ENCODE peak calls at places on chromosomes 5 and 9, in seven cellular contexts. U is BE2C; F is GM20000; R is psoas muscle; X is Jurkat, Clone E6-1; O is anterior cingulate cortex; Z is NT2/D1. V is an unnamed sample.

GRCh38 chr5:172733974-172734346 is 37.0 kb downstream of the DUSP1 start:
- DNase-seq in Z (no peak), F (no peak), R (no peak), U (no peak), O (no peak), X (no peak), V (no peak)

GRCh38 chr5:110115485-110115884 is 425.8 kb downstream of the MAN2A1 start:
- DNase-seq in Z (no peak), R (no peak), X (no peak), O (no peak), U (no peak), F (no peak), V (no peak)

GRCh38 chr5:180315762-180316212 is 23.9 kb upstream of the MAPK9 start:
- DNase-seq in O (peak; percentile 18), R (peak; percentile 67), X (peak; percentile 36), Z (no peak), U (peak; percentile 74), F (peak; percentile 82), V (peak; percentile 70)

GRCh38 chr9:14910178-14910805 is at the start of gene FREM1:
- DNase-seq in X (no peak), U (peak; percentile 63), Z (peak; percentile 46), F (no peak), R (peak; percentile 41), O (no peak), V (no peak)

GRCh38 chr5:85148701-85149100 is 764.0 kb upstream of the EDIL3 start:
- DNase-seq in Z (no peak), U (no peak), R (no peak), X (no peak), F (no peak), O (no peak), V (no peak)

GRCh38 chr9:110031511-110032173 is 176.3 kb downstream of the C9orf152 start:
- DNase-seq in U (no peak), R (no peak), F (no peak), O (no peak), X (no peak), Z (no peak), V (no peak)

GRCh38 chr5:177432143-177432904 is 5.8 kb downstream of the GRK6 start:
- DNase-seq in R (no peak), Z (no peak), O (no peak), F (no peak), X (no peak), U (peak; percentile 46), V (no peak)

GRCh38 chr5:41869150-41869738 is 981 bp downstream of the OXCT1 start:
- DNase-seq in O (peak; percentile 52), F (peak; percentile 21), Z (no peak), U (peak; percentile 46), R (peak; percentile 77), X (no peak), V (no peak)

GRCh38 chr5:73204302-73204701 is 31.3 kb downstream of the TMEM174 start:
- DNase-seq in O (no peak), R (no peak), F (no peak), X (peak; percentile 53), U (no peak), Z (no peak), V (no peak)

GRCh38 chr9:5949103-5949699 is 58.5 kb downstream of the MLANA start:
- DNase-seq in F (no peak), Z (no peak), X (peak; percentile 28), R (no peak), U (no peak), O (no peak), V (peak; percentile 19)

V was measured in NAMALWA.